ENCODE peak calls at places on chromosome 14, in nine cellular contexts. One of them, this sample, is unnamed.

GRCh38 chr14:61179061-61179675 is 102.0 kb downstream of the TMEM30B start:
- DNase-seq in thoracic aorta: no peak
- DNase-seq in foreskin melanocyte: no peak
- DNase-seq in B cell: no peak
- DNase-seq in OCI-LY7: no peak
- DNase-seq in NCI-H82: no peak
- DNase-seq in left ventricle myocardium inferior: no peak
- DNase-seq in EL: peak
- DNase-seq in A549: peak
- DNase-seq in this sample: no peak

GRCh38 chr14:23182372-23183014 is 967 bp downstream of the SLC7A8 start:
- DNase-seq in thoracic aorta: no peak
- DNase-seq in foreskin melanocyte: no peak
- DNase-seq in B cell: peak
- DNase-seq in OCI-LY7: peak
- DNase-seq in NCI-H82: peak
- DNase-seq in left ventricle myocardium inferior: no peak
- DNase-seq in EL: no peak
- DNase-seq in A549: no peak
- DNase-seq in this sample: peak

GRCh38 chr14:50906326-50906725 is 34.5 kb downstream of the ABHD12B start:
- DNase-seq in thoracic aorta: no peak
- DNase-seq in foreskin melanocyte: peak
- DNase-seq in B cell: no peak
- DNase-seq in OCI-LY7: no peak
- DNase-seq in NCI-H82: no peak
- DNase-seq in left ventricle myocardium inferior: no peak
- DNase-seq in EL: no peak
- DNase-seq in A549: no peak
- DNase-seq in this sample: no peak

GRCh38 chr14:87041290-87042020 is 951.5 kb downstream of the GALC start:
- DNase-seq in thoracic aorta: no peak
- DNase-seq in foreskin melanocyte: no peak
- DNase-seq in B cell: no peak
- DNase-seq in OCI-LY7: peak
- DNase-seq in NCI-H82: no peak
- DNase-seq in left ventricle myocardium inferior: no peak
- DNase-seq in EL: no peak
- DNase-seq in A549: no peak
- DNase-seq in this sample: peak

GRCh38 chr14:76968621-76969063 is 59.9 kb downstream of the IRF2BPL start:
- DNase-seq in thoracic aorta: no peak
- DNase-seq in foreskin melanocyte: no peak
- DNase-seq in B cell: no peak
- DNase-seq in OCI-LY7: no peak
- DNase-seq in NCI-H82: no peak
- DNase-seq in left ventricle myocardium inferior: no peak
- DNase-seq in EL: no peak
- DNase-seq in A549: no peak
- DNase-seq in this sample: no peak

GRCh38 chr14:94654071-94654974 is 42.1 kb downstream of the SERPINA3 start:
- DNase-seq in thoracic aorta: no peak
- DNase-seq in foreskin melanocyte: no peak
- DNase-seq in B cell: no peak
- DNase-seq in OCI-LY7: no peak
- DNase-seq in NCI-H82: no peak
- DNase-seq in left ventricle myocardium inferior: no peak
- DNase-seq in EL: no peak
- DNase-seq in A549: no peak
- DNase-seq in this sample: no peak

GRCh38 chr14:69693823-69694729 is 72.9 kb upstream of the SRSF5 start:
- DNase-seq in thoracic aorta: no peak
- DNase-seq in foreskin melanocyte: no peak
- DNase-seq in B cell: no peak
- DNase-seq in OCI-LY7: peak
- DNase-seq in NCI-H82: peak
- DNase-seq in left ventricle myocardium inferior: no peak
- DNase-seq in EL: no peak
- DNase-seq in A549: peak
- DNase-seq in this sample: peak

GRCh38 chr14:21041676-21042433 is at the start of gene RNASE7:
- DNase-seq in thoracic aorta: no peak
- DNase-seq in foreskin melanocyte: peak
- DNase-seq in B cell: no peak
- DNase-seq in OCI-LY7: no peak
- DNase-seq in NCI-H82: no peak
- DNase-seq in left ventricle myocardium inferior: no peak
- DNase-seq in EL: peak
- DNase-seq in A549: no peak
- DNase-seq in this sample: no peak

GRCh38 chr14:89432226-89432625 is 15.2 kb upstream of the FOXN3 start:
- DNase-seq in thoracic aorta: no peak
- DNase-seq in foreskin melanocyte: no peak
- DNase-seq in B cell: no peak
- DNase-seq in OCI-LY7: no peak
- DNase-seq in NCI-H82: no peak
- DNase-seq in left ventricle myocardium inferior: no peak
- DNase-seq in EL: no peak
- DNase-seq in A549: no peak
- DNase-seq in this sample: no peak

GRCh38 chr14:76599556-76599955 is 161.7 kb upstream of the VASH1 start:
- DNase-seq in thoracic aorta: no peak
- DNase-seq in foreskin melanocyte: no peak
- DNase-seq in B cell: no peak
- DNase-seq in OCI-LY7: no peak
- DNase-seq in NCI-H82: peak
- DNase-seq in left ventricle myocardium inferior: no peak
- DNase-seq in EL: no peak
- DNase-seq in A549: no peak
- DNase-seq in this sample: no peak

GRCh38 chr14:28243600-28243999 is 523.0 kb upstream of the FOXG1 start:
- DNase-seq in thoracic aorta: no peak
- DNase-seq in foreskin melanocyte: no peak
- DNase-seq in B cell: no peak
- DNase-seq in OCI-LY7: no peak
- DNase-seq in NCI-H82: peak
- DNase-seq in left ventricle myocardium inferior: no peak
- DNase-seq in EL: no peak
- DNase-seq in A549: no peak
- DNase-seq in this sample: no peak

GRCh38 chr14:89420502-89420901 is 3.5 kb upstream of the FOXN3 start:
- DNase-seq in thoracic aorta: no peak
- DNase-seq in foreskin melanocyte: no peak
- DNase-seq in B cell: no peak
- DNase-seq in OCI-LY7: no peak
- DNase-seq in NCI-H82: no peak
- DNase-seq in left ventricle myocardium inferior: no peak
- DNase-seq in EL: no peak
- DNase-seq in A549: no peak
- DNase-seq in this sample: no peak

GRCh38 chr14:90726656-90727055 is 89.6 kb downstream of the TTC7B start:
- DNase-seq in thoracic aorta: no peak
- DNase-seq in foreskin melanocyte: no peak
- DNase-seq in B cell: no peak
- DNase-seq in OCI-LY7: no peak
- DNase-seq in NCI-H82: no peak
- DNase-seq in left ventricle myocardium inferior: no peak
- DNase-seq in EL: peak
- DNase-seq in A549: peak
- DNase-seq in this sample: no peak

GRCh38 chr14:31909977-31910376 is 167.1 kb upstream of the ARHGAP5 start:
- DNase-seq in thoracic aorta: no peak
- DNase-seq in foreskin melanocyte: no peak
- DNase-seq in B cell: no peak
- DNase-seq in OCI-LY7: no peak
- DNase-seq in NCI-H82: no peak
- DNase-seq in left ventricle myocardium inferior: no peak
- DNase-seq in EL: no peak
- DNase-seq in A549: no peak
- DNase-seq in this sample: no peak

GRCh38 chr14:105197274-105197673 is 16.2 kb upstream of the NUDT14 start:
- DNase-seq in thoracic aorta: no peak
- DNase-seq in foreskin melanocyte: peak
- DNase-seq in B cell: no peak
- DNase-seq in OCI-LY7: no peak
- DNase-seq in NCI-H82: no peak
- DNase-seq in left ventricle myocardium inferior: peak
- DNase-seq in EL: peak
- DNase-seq in A549: peak
- DNase-seq in this sample: no peak

GRCh38 chr14:77007975-77008421 is 20.5 kb downstream of the IRF2BPL start:
- DNase-seq in thoracic aorta: no peak
- DNase-seq in foreskin melanocyte: no peak
- DNase-seq in B cell: no peak
- DNase-seq in OCI-LY7: no peak
- DNase-seq in NCI-H82: peak
- DNase-seq in left ventricle myocardium inferior: peak
- DNase-seq in EL: no peak
- DNase-seq in A549: no peak
- DNase-seq in this sample: no peak

GRCh38 chr14:95311752-95312151 is 8.0 kb downstream of the CLMN start:
- DNase-seq in thoracic aorta: no peak
- DNase-seq in foreskin melanocyte: no peak
- DNase-seq in B cell: no peak
- DNase-seq in OCI-LY7: no peak
- DNase-seq in NCI-H82: no peak
- DNase-seq in left ventricle myocardium inferior: no peak
- DNase-seq in EL: peak
- DNase-seq in A549: peak
- DNase-seq in this sample: no peak

GRCh38 chr14:59208224-59208814 is 19.9 kb downstream of the DAAM1 start:
- DNase-seq in thoracic aorta: no peak
- DNase-seq in foreskin melanocyte: no peak
- DNase-seq in B cell: no peak
- DNase-seq in OCI-LY7: no peak
- DNase-seq in NCI-H82: no peak
- DNase-seq in left ventricle myocardium inferior: no peak
- DNase-seq in EL: peak
- DNase-seq in A549: no peak
- DNase-seq in this sample: no peak

GRCh38 chr14:70666364-70666691 is 24.6 kb downstream of the TTC9 start:
- DNase-seq in thoracic aorta: no peak
- DNase-seq in foreskin melanocyte: no peak
- DNase-seq in B cell: no peak
- DNase-seq in OCI-LY7: peak
- DNase-seq in NCI-H82: no peak
- DNase-seq in left ventricle myocardium inferior: no peak
- DNase-seq in EL: peak
- DNase-seq in A549: no peak
- DNase-seq in this sample: no peak

GRCh38 chr14:85296466-85297210 is 233.3 kb upstream of the FLRT2 start:
- DNase-seq in thoracic aorta: no peak
- DNase-seq in foreskin melanocyte: no peak
- DNase-seq in B cell: no peak
- DNase-seq in OCI-LY7: no peak
- DNase-seq in NCI-H82: no peak
- DNase-seq in left ventricle myocardium inferior: no peak
- DNase-seq in EL: peak
- DNase-seq in A549: peak
- DNase-seq in this sample: no peak

GRCh38 chr14:56129941-56130340 is 11.7 kb downstream of the PELI2 start:
- DNase-seq in thoracic aorta: no peak
- DNase-seq in foreskin melanocyte: no peak
- DNase-seq in B cell: no peak
- DNase-seq in OCI-LY7: no peak
- DNase-seq in NCI-H82: peak
- DNase-seq in left ventricle myocardium inferior: peak
- DNase-seq in EL: no peak
- DNase-seq in A549: no peak
- DNase-seq in this sample: no peak

GRCh38 chr14:77243853-77244252 is 27.2 kb downstream of the NGB start:
- DNase-seq in thoracic aorta: no peak
- DNase-seq in foreskin melanocyte: no peak
- DNase-seq in B cell: peak
- DNase-seq in OCI-LY7: peak
- DNase-seq in NCI-H82: no peak
- DNase-seq in left ventricle myocardium inferior: no peak
- DNase-seq in EL: no peak
- DNase-seq in A549: no peak
- DNase-seq in this sample: peak

GRCh38 chr14:90568405-90568804 is 171.6 kb downstream of the CALM1 start:
- DNase-seq in thoracic aorta: no peak
- DNase-seq in foreskin melanocyte: no peak
- DNase-seq in B cell: no peak
- DNase-seq in OCI-LY7: no peak
- DNase-seq in NCI-H82: no peak
- DNase-seq in left ventricle myocardium inferior: no peak
- DNase-seq in EL: no peak
- DNase-seq in A549: no peak
- DNase-seq in this sample: no peak

GRCh38 chr14:45610303-45610702 is 357.3 kb upstream of the MIS18BP1 start:
- DNase-seq in thoracic aorta: no peak
- DNase-seq in foreskin melanocyte: peak
- DNase-seq in B cell: no peak
- DNase-seq in OCI-LY7: no peak
- DNase-seq in NCI-H82: peak
- DNase-seq in left ventricle myocardium inferior: no peak
- DNase-seq in EL: peak
- DNase-seq in A549: peak
- DNase-seq in this sample: peak

GRCh38 chr14:93315575-93315974 is 17.3 kb downstream of the BTBD7 start:
- DNase-seq in thoracic aorta: no peak
- DNase-seq in foreskin melanocyte: no peak
- DNase-seq in B cell: no peak
- DNase-seq in OCI-LY7: no peak
- DNase-seq in NCI-H82: no peak
- DNase-seq in left ventricle myocardium inferior: no peak
- DNase-seq in EL: no peak
- DNase-seq in A549: no peak
- DNase-seq in this sample: no peak

GRCh38 chr14:55130194-55130550 is 1.1 kb downstream of the LGALS3 start:
- DNase-seq in thoracic aorta: no peak
- DNase-seq in foreskin melanocyte: no peak
- DNase-seq in B cell: no peak
- DNase-seq in OCI-LY7: no peak
- DNase-seq in NCI-H82: no peak
- DNase-seq in left ventricle myocardium inferior: no peak
- DNase-seq in EL: peak
- DNase-seq in A549: peak
- DNase-seq in this sample: no peak

GRCh38 chr14:22469541-22470303 is 119.3 kb downstream of the DAD1 start:
- DNase-seq in thoracic aorta: no peak
- DNase-seq in foreskin melanocyte: no peak
- DNase-seq in B cell: no peak
- DNase-seq in OCI-LY7: no peak
- DNase-seq in NCI-H82: no peak
- DNase-seq in left ventricle myocardium inferior: no peak
- DNase-seq in EL: no peak
- DNase-seq in A549: no peak
- DNase-seq in this sample: no peak

GRCh38 chr14:68143341-68143807 is 323.8 kb downstream of the RAD51B start:
- DNase-seq in thoracic aorta: no peak
- DNase-seq in foreskin melanocyte: peak
- DNase-seq in B cell: no peak
- DNase-seq in OCI-LY7: no peak
- DNase-seq in NCI-H82: peak
- DNase-seq in left ventricle myocardium inferior: peak
- DNase-seq in EL: peak
- DNase-seq in A549: peak
- DNase-seq in this sample: no peak

GRCh38 chr14:58280954-58281787 is 17.2 kb upstream of the ARID4A start:
- DNase-seq in thoracic aorta: no peak
- DNase-seq in foreskin melanocyte: peak
- DNase-seq in B cell: peak
- DNase-seq in OCI-LY7: no peak
- DNase-seq in NCI-H82: no peak
- DNase-seq in left ventricle myocardium inferior: no peak
- DNase-seq in EL: peak
- DNase-seq in A549: peak
- DNase-seq in this sample: no peak

GRCh38 chr14:82060219-82060618 is 526.6 kb upstream of the SEL1L start:
- DNase-seq in thoracic aorta: no peak
- DNase-seq in foreskin melanocyte: no peak
- DNase-seq in B cell: no peak
- DNase-seq in OCI-LY7: no peak
- DNase-seq in NCI-H82: no peak
- DNase-seq in left ventricle myocardium inferior: no peak
- DNase-seq in EL: no peak
- DNase-seq in A549: no peak
- DNase-seq in this sample: no peak

GRCh38 chr14:24160499-24160849 is 591 bp upstream of the IRF9 start:
- DNase-seq in thoracic aorta: no peak
- DNase-seq in foreskin melanocyte: no peak
- DNase-seq in B cell: no peak
- DNase-seq in OCI-LY7: no peak
- DNase-seq in NCI-H82: no peak
- DNase-seq in left ventricle myocardium inferior: no peak
- DNase-seq in EL: no peak
- DNase-seq in A549: no peak
- DNase-seq in this sample: no peak